ENCODE peak calls at places on chromosomes 5 and 9, in six cellular contexts. W, G, Y, E, F and V are unnamed samples. For H3K4me1, the result is how much of the 10 kb centered on the place peaks cover.

GRCh38 chr5:50710838-50711237 is 44.4 kb downstream of the PARP8 start:
- DNase-seq in Y (no peak), G (no peak), F (no peak), E (no peak), W (no peak), V (no peak)

GRCh38 chr5:140214831-140215230 is 39.8 kb downstream of the CYSTM1 start:
- DNase-seq in Y (no peak), F (no peak), W (no peak), G (peak), E (no peak), V (no peak)

GRCh38 chr9:109182550-109182939 is 15.5 kb upstream of the FRRS1L start:
- DNase-seq in Y (no peak), E (no peak), F (no peak), W (no peak), G (no peak), V (no peak)

GRCh38 chr5:107376546-107377276 is 294.0 kb downstream of the EFNA5 start:
- DNase-seq in F (no peak), W (no peak), Y (no peak), G (peak), E (no peak), V (no peak)

GRCh38 chr5:79694652-79695051 is 5.0 kb downstream of the CMYA5 start:
- DNase-seq in F (no peak), E (no peak), G (peak), Y (no peak), W (no peak), V (no peak)

GRCh38 chr5:91109634-91110033 is 273.5 kb downstream of the ARRDC3 start:
- DNase-seq in F (no peak), Y (no peak), G (no peak), E (no peak), W (no peak), V (no peak)

GRCh38 chr5:176570044-176570443 is 20.9 kb downstream of the CDHR2 start:
- DNase-seq in Y (no peak), F (no peak), G (peak), W (no peak), E (no peak), V (no peak)

GRCh38 chr9:116269250-116269649 is 115.7 kb downstream of the PAPPA start:
- DNase-seq in W (no peak), F (no peak), E (no peak), Y (no peak), G (no peak), V (no peak)

GRCh38 chr5:73902327-73903051 is 276.5 kb downstream of the ARHGEF28 start:
- DNase-seq in E (peak), W (no peak), G (peak), Y (no peak), F (no peak), V (no peak)

GRCh38 chr9:134634667-134635230 is 6.9 kb upstream of the COL5A1 start:
- DNase-seq in G (no peak), W (no peak), Y (peak), E (no peak), F (peak), V (no peak)

GRCh38 chr9:89425921-89426388 is 72.0 kb downstream of the SEMA4D start:
- DNase-seq in W (no peak), Y (no peak), G (no peak), E (no peak), F (no peak), V (no peak)

GRCh38 chr5:16932401-16932800 is 3.7 kb downstream of the MYO10 start:
- DNase-seq in G (no peak), E (no peak), W (no peak), Y (no peak), F (no peak), V (no peak)

GRCh38 chr5:98796197-98796972 is 22.9 kb downstream of the RGMB start:
- DNase-seq in Y (no peak), G (peak), F (peak), E (no peak), W (no peak), V (peak)

GRCh38 chr5:159362190-159362589 is 31.9 kb upstream of the IL12B start:
- DNase-seq in Y (no peak), W (no peak), G (no peak), E (no peak), F (no peak), V (no peak)

GRCh38 chr9:69186841-69187611 is 12.9 kb downstream of the TJP2 start:
- DNase-seq in F (no peak), E (no peak), G (peak), W (no peak), Y (no peak), V (no peak)

GRCh38 chr5:16596541-16596940 is 20.3 kb downstream of the RETREG1 start:
- DNase-seq in G (peak), W (no peak), F (no peak), Y (no peak), E (no peak), V (no peak)

GRCh38 chr5:1295650-1296037 is 776 bp upstream of the TERT start:
- DNase-seq in G (no peak), Y (no peak), F (no peak), W (peak), E (no peak), V (peak)

GRCh38 chr5:133514456-133514855 is 97.9 kb downstream of the FSTL4 start:
- DNase-seq in E (no peak), W (no peak), Y (no peak), F (no peak), G (no peak), V (no peak)

GRCh38 chr5:80926979-80927656 is 33.0 kb upstream of the RASGRF2 start:
- DNase-seq in G (no peak), Y (no peak), E (no peak), W (no peak), F (no peak), V (no peak)

GRCh38 chr5:130546216-130546615 is 618.8 kb downstream of the HINT1 start:
- DNase-seq in F (no peak), G (no peak), W (no peak), Y (no peak), E (no peak), V (no peak)

GRCh38 chr5:31173621-31174020 is 19.9 kb upstream of the CDH6 start:
- DNase-seq in W (no peak), F (no peak), G (no peak), E (no peak), Y (no peak), V (no peak)

GRCh38 chr5:132525299-132525724 is 18.0 kb downstream of the IL5 start:
- DNase-seq in F (no peak), Y (no peak), W (no peak), G (no peak), E (no peak), V (no peak)

GRCh38 chr5:172216345-172216744 is 22.4 kb downstream of the EFCAB9 start:
- DNase-seq in G (peak), F (no peak), Y (no peak), E (no peak), W (no peak), V (no peak)

GRCh38 chr5:179307006-179307800 is 38.1 kb downstream of the ADAMTS2 start:
- DNase-seq in F (no peak), E (no peak), W (peak), Y (no peak), G (peak), V (no peak)

GRCh38 chr5:136285501-136285900 is 79.8 kb downstream of the TRPC7 start:
- DNase-seq in Y (no peak), W (no peak), F (no peak), G (peak), E (no peak), V (no peak)

GRCh38 chr9:137053944-137054931 is at the start of gene ENTPD2:
- DNase-seq in W (no peak), G (no peak), F (peak), E (no peak), Y (no peak), V (peak)
- H3K4me1 ChIP-seq in W (under half), G (under half), F (under half), E (under half), Y (under half), V (under half)

DNA sequence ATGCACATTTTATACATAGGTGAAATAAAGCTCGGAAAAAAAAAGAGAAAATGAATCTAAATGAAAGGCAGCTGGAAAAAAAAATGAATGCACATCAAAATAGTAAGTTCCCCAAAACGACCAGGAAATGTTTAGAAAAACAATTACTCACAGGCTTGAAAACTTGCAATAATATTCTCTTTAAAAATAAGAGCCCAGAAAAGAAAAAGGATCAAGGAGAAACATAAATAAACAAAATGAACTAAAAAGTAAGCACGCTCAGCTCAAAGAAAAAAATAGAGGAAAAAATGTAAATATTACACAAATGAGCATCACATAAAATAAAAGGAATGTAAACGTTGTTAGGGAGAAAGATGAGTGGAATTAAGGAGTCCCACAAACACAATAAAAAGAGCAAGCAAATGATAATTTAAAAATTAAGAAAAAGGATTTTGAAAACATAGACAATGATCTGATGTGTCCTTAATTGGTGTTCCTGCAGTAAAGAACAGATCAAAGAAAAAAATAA is 54.2 kb downstream of the SLC27A6 start:
- DNase-seq in F (no peak), G (peak), E (no peak), Y (no peak), W (no peak), V (no peak)
- TF ChIP-seq CTCF in F (no peak), G (no peak), E (no peak), Y (no peak), W (no peak), V (no peak)

GRCh38 chr5:122761115-122761514 is 13.8 kb upstream of the SNX2 start:
- DNase-seq in E (no peak), W (no peak), F (no peak), G (no peak), Y (no peak), V (no peak)

GRCh38 chr5:122759740-122760139 is 15.1 kb upstream of the SNX2 start:
- DNase-seq in F (no peak), Y (no peak), W (no peak), E (no peak), G (no peak), V (no peak)

GRCh38 chr5:122759310-122759709 is 15.6 kb upstream of the SNX2 start:
- DNase-seq in G (no peak), Y (no peak), E (no peak), W (no peak), F (no peak), V (no peak)

GRCh38 chr5:122757268-122757667 is 17.6 kb upstream of the SNX2 start:
- DNase-seq in W (no peak), Y (no peak), E (no peak), F (no peak), G (no peak), V (no peak)

GRCh38 chr5:122760281-122760680 is 14.6 kb upstream of the SNX2 start:
- DNase-seq in Y (no peak), W (no peak), E (no peak), F (no peak), G (no peak), V (no peak)
- H3K27ac ChIP-seq in Y (no peak), W (no peak), E (no peak), F (no peak), G (no peak), V (no peak)

DNA sequence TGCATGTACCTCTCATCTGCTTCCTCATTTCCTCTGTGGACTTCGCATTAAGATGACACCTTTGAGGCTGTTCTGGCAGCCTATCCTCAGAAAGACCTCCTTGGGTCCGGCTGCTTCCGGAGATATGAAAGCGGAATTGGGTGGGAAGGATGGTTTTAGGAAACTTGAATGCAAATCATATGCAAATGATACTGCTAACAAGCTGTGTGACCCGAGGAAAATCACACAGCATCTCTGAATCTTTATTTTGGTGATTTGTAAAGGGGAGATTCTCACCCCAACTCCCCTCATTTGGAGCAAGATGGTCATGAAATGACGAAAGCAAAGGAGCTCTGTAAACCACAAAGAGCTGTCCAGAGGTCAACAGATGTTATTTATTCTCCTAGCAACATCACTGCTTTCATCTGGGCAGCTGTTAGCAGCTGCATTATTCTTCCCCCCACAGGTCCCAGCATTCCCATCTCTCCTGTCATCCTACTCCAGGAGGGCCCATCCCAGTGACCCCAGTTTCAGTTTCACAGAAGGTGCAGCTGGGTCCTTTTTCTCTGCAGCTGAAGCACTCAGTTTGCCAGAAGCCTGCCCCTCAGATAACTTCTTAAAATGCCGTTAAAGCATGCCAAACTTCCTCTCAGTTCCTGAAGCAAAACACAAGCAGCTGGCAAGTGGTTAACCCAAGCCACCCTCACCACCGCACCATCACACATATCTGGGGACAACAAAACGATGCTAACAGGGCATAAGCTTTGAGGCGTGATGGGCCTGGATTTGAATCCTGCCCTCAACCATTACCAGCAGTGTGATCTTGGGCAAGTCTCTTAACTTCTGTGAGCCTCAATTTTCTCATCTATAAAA is 269.6 kb downstream of the SEC61B start:
- DNase-seq in F (no peak), E (no peak), W (no peak), G (peak), Y (no peak), V (no peak)
- H3K4me1 ChIP-seq in F (under half), E (under half), W (under half), G (under half), Y (under half), V (under half)

DNA sequence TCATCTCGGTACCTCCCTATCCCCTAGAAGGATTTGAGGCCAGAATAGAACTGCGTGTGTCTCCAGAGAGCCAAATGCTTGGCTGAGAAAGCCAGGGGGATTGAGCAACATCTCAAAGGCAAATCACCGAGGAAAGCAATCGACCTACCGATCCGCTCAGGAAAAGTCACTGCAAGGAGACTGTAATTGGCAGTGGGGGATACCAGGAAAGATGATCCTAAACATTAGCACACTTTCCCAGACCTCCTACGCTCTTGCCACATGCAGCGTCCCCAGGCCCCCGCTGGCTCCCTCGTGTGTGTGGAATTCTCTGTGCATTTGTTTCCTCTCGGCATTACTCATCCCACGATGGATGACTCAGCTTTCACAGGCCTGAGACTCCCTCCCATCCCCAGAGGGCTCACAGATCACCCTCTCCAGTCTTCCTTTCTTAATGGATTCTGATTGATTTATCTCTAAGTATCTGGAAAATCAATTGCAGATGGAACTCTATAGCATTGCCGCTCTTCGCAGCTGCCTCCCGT is 82.2 kb upstream of the ICE1 start:
- DNase-seq in E (peak), G (peak), Y (no peak), W (peak), F (peak), V (peak)
- TF ChIP-seq CTCF in E (peak), G (peak), Y (peak), W (peak), F (peak), V (no peak)

DNA sequence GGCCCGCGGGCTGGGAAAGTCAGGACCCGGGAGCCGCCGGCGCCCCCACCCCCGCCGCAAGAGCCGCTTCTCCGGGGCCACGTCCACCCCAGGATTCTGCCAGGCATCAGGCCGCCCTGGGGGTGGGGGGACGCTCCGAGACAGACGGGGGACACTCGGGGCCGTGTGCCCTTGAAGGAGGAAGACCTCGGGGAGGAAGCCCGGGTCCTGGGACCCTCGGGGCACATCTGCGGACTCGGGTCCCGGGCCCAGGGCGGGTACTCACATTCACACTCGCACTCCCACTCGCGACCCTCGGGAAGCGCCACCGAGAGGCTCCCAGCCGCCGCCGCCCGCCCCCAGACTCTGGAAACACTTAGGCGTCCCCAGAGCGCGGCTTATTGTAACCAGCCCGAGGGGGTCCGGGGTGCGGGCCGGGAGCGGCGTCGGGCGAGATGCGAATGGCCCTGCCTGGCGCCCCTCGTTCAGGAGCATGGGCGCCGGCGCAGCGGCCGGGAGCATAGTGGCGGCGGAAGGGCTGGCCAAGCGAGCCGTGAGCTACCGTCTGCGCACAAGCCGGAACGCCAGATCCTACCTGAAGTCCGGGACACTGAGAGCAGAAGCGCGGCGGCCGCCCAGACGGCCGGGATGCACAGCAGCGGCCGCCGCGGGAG is 609 bp downstream of the ROR2 start:
- DNase-seq in F (peak), G (no peak), Y (no peak), E (no peak), W (no peak), V (no peak)
- H3K27ac ChIP-seq in F (no peak), G (peak), Y (peak), E (peak), W (no peak), V (peak)

GRCh38 chr5:146872191-146872590 is 6.4 kb downstream of the PPP2R2B start:
- DNase-seq in G (no peak), Y (no peak), W (no peak), E (no peak), F (no peak), V (no peak)
- H3K4me1 ChIP-seq in G (under half), Y (under half), W (under half), E (under half), F (under half), V (under half)

GRCh38 chr9:94861589-94862241 is 135.2 kb downstream of the AOPEP start:
- DNase-seq in F (no peak), W (no peak), G (peak), Y (no peak), E (no peak), V (no peak)
- TF ChIP-seq CTCF in F (no peak), W (no peak), G (no peak), Y (no peak), E (no peak), V (no peak)